ENCODE peak calls at places on chromosomes 3 and 15, in four cellular contexts. S is K562, O is SK-N-SH, K is GM12892. Q is an unnamed sample.

GRCh38 chr15:100468265-100468664 is 60.5 kb downstream of the CERS3 start:
- DNase-seq in K (no peak), S (no peak), O (no peak), Q (no peak)

GRCh38 chr15:29208352-29208751 is 61.3 kb downstream of the NSMCE3 start:
- DNase-seq in K (no peak), S (no peak), O (peak), Q (no peak)

GRCh38 chr15:89662893-89663673 is 7.8 kb upstream of the KIF7 start:
- DNase-seq in K (no peak), O (no peak), S (no peak), Q (no peak)

GRCh38 chr15:29126208-29126536 is 143.4 kb downstream of the NSMCE3 start:
- DNase-seq in O (no peak), S (no peak), K (no peak), Q (no peak)

GRCh38 chr3:130700541-130700940 is 46.1 kb downstream of the PIK3R4 start:
- DNase-seq in K (no peak), S (no peak), O (no peak), Q (no peak)

GRCh38 chr15:75631935-75632334 is 6.4 kb upstream of the SNUPN start:
- DNase-seq in K (no peak), S (no peak), O (no peak), Q (no peak)

GRCh38 chr15:100311829-100312228 is 29.9 kb downstream of the ADAMTS17 start:
- DNase-seq in K (no peak), O (peak), S (no peak), Q (no peak)

GRCh38 chr3:11600501-11601282 is 43.0 kb downstream of the VGLL4 start:
- DNase-seq in O (no peak), K (no peak), S (no peak), Q (no peak)

GRCh38 chr3:126557415-126557745 is 1.4 kb downstream of the C3orf22 start:
- DNase-seq in S (no peak), K (no peak), O (peak), Q (no peak)

GRCh38 chr15:65326109-65326508 is 21.6 kb downstream of the RNU5B-1 start:
- DNase-seq in O (peak), S (no peak), K (no peak), Q (no peak)
- TF ChIP-seq TAF1 in O (no peak), S (no peak), K (no peak), Q (no peak)

GRCh38 chr3:128495435-128495970 is 2.5 kb upstream of the GATA2 start:
- DNase-seq in K (no peak), O (peak), S (no peak), Q (no peak)

GRCh38 chr3:128498127-128498626 is 5.2 kb upstream of the GATA2 start:
- DNase-seq in K (no peak), S (no peak), O (no peak), Q (no peak)

GRCh38 chr3:128497305-128498126 is 4.5 kb upstream of the GATA2 start:
- DNase-seq in O (peak), S (peak), K (no peak), Q (peak)

GRCh38 chr3:128496019-128496601 is 3.1 kb upstream of the GATA2 start:
- DNase-seq in S (no peak), K (no peak), O (no peak), Q (no peak)

DNA sequence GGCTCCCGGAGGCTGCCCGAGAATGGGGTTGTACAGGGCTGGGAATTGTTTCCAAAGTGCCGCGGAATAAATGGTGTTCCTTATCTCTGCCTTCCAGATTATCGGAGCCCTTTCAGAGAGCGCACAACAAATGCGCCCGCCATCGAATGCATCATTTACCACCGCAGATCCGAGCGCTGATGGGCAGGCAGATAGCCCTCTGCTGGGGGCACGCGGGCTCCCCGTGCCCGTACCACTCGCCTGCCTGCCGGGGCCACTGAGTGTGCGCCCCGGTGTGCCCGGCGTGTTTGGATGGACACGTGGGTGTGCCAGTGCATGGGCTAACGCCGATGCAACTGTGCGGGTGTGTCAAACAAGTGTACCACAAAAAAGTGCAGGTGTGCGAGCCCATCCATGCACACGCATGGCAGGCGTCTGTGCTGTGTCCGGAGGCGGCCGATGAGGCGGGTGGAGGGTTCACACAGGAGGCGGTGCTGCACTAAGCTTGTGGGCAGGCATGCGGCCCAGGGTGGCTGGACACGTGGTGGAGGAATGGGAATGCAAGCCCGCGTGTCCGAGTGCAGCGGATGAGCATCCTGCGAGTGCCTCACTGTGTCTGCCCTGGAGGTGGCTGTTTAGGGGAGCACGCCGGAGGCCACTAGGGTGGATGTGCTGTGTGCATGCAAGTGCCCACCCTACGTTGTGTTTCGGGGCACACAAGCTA is 3.8 kb upstream of the GATA2 start:
- DNase-seq in S (no peak), K (no peak), O (peak), Q (no peak)
- TF ChIP-seq TAF1 in S (no peak), K (no peak), O (no peak), Q (no peak)

GRCh38 chr3:150388468-150389418 is 19.4 kb upstream of the TSC22D2 start:
- DNase-seq in S (no peak), O (no peak), K (no peak), Q (no peak)

GRCh38 chr3:150393745-150394144 is 14.4 kb upstream of the TSC22D2 start:
- DNase-seq in S (no peak), K (no peak), O (no peak), Q (no peak)

GRCh38 chr3:150385296-150386242 is 22.5 kb upstream of the TSC22D2 start:
- DNase-seq in K (no peak), O (no peak), S (no peak), Q (no peak)

GRCh38 chr3:150394606-150395005 is 13.5 kb upstream of the TSC22D2 start:
- DNase-seq in O (no peak), K (no peak), S (no peak), Q (no peak)

DNA sequence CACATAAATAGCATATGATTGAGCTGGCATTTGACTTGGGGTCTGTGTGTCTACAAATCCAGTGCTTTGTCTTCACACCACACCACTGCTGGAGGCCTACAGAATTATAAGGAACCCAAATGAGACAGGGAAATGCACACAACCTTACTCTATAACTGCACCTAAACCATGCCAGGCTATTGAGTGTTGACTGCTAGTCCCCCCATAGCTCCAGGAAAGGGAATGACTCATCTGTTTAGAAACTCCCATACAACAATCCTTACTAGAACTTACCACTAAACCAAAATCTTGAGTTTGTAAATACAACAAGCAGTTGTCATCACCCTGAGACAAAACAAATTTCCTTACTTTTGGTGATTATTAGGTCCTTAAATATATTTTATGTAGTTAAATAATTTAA is 16.9 kb upstream of the TSC22D2 start:
- DNase-seq in O (no peak), S (peak), K (no peak), Q (no peak)
- TF ChIP-seq TAF1 in O (no peak), S (no peak), K (no peak), Q (no peak)

GRCh38 chr3:195790891-195791290 is 20.8 kb downstream of the MUC4 start:
- DNase-seq in S (no peak), O (no peak), K (no peak), Q (no peak)
- TF ChIP-seq TAF1 in S (no peak), O (no peak), K (no peak), Q (no peak)

DNA sequence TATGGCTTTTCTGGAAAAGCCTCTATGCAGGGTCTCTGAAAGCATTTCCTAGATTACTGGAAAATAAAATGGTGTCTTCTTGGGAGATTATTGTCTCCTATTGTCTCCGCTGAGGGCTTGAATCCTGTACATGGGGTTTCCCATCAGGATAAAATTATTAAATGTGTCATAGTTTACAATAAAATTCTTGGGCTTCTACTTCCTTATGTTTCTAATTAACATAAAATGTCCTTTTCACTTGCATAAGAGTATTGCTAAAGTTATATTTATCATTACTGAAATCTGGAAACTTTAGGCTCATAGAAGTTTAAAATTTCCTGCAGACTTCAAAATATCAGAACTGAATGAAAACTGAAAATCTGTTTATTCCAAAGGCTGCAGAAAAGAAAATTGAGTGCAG is 595.5 kb upstream of the AGTR1 start:
- DNase-seq in S (no peak), K (no peak), O (no peak), Q (no peak)
- TF ChIP-seq TAF1 in S (no peak), K (no peak), O (no peak), Q (no peak)

GRCh38 chr3:124920718-124921117 is 13.8 kb downstream of the MUC13 start:
- DNase-seq in K (no peak), O (no peak), S (no peak), Q (no peak)
- TF ChIP-seq TAF1 in K (no peak), O (no peak), S (no peak), Q (no peak)

GRCh38 chr3:48269592-48269991 is 28.7 kb downstream of the ZNF589 start:
- DNase-seq in S (no peak), K (no peak), O (no peak), Q (no peak)
- TF ChIP-seq TAF1 in S (no peak), K (no peak), O (no peak), Q (no peak)